ENCODE peak calls at places on chromosomes 1 and 21, in six cellular contexts. One of them, this sample, is unnamed.

GRCh38 chr1:220430586-220430985 is 97.3 kb upstream of the MARK1 start:
- DNase-seq in GM12891: no peak
- DNase-seq in K562: no peak
- DNase-seq in HepG2: no peak
- DNase-seq in GM12878: no peak
- DNase-seq in H1: no peak
- DNase-seq in this sample: no peak

GRCh38 chr1:24849653-24850295 is 80.3 kb downstream of the RUNX3 start:
- DNase-seq in HepG2: no peak
- DNase-seq in K562: no peak
- DNase-seq in GM12878: no peak
- DNase-seq in H1: peak
- DNase-seq in GM12891: no peak
- DNase-seq in this sample: no peak

GRCh38 chr1:201128476-201128875 is 1.5 kb upstream of the ASCL5 start:
- DNase-seq in HepG2: no peak
- DNase-seq in GM12878: no peak
- DNase-seq in K562: no peak
- DNase-seq in GM12891: no peak
- DNase-seq in H1: no peak
- DNase-seq in this sample: no peak

GRCh38 chr1:174789399-174789798 is 210.3 kb upstream of the CACYBP start:
- DNase-seq in H1: no peak
- DNase-seq in GM12891: peak
- DNase-seq in GM12878: peak
- DNase-seq in K562: no peak
- DNase-seq in HepG2: no peak
- DNase-seq in this sample: no peak

GRCh38 chr1:211613108-211613947 is 34.4 kb upstream of the SLC30A1 start:
- DNase-seq in GM12878: no peak
- DNase-seq in H1: no peak
- DNase-seq in GM12891: no peak
- DNase-seq in K562: peak
- DNase-seq in HepG2: peak
- DNase-seq in this sample: no peak

GRCh38 chr1:228022571-228023293 is 15.9 kb downstream of the WNT3A start:
- DNase-seq in H1: no peak
- DNase-seq in K562: no peak
- DNase-seq in GM12891: no peak
- DNase-seq in GM12878: no peak
- DNase-seq in HepG2: no peak
- DNase-seq in this sample: no peak

GRCh38 chr21:37060296-37060695 is 12.6 kb downstream of the PIGP start:
- DNase-seq in K562: no peak
- DNase-seq in HepG2: peak
- DNase-seq in H1: no peak
- DNase-seq in GM12878: no peak
- DNase-seq in GM12891: no peak
- DNase-seq in this sample: no peak

GRCh38 chr1:147618077-147618569 is 52.2 kb downstream of the ACP6 start:
- DNase-seq in GM12891: no peak
- DNase-seq in K562: no peak
- DNase-seq in GM12878: no peak
- DNase-seq in H1: no peak
- DNase-seq in HepG2: no peak
- DNase-seq in this sample: no peak

GRCh38 chr1:6770727-6771567 is 14.3 kb upstream of the CAMTA1 start:
- DNase-seq in K562: no peak
- DNase-seq in GM12891: no peak
- DNase-seq in HepG2: peak
- DNase-seq in H1: peak
- DNase-seq in GM12878: no peak
- DNase-seq in this sample: no peak

GRCh38 chr21:46274797-46275390 is 10.5 kb downstream of the MCM3AP start:
- DNase-seq in HepG2: no peak
- DNase-seq in H1: no peak
- DNase-seq in K562: no peak
- DNase-seq in GM12891: no peak
- DNase-seq in GM12878: no peak
- DNase-seq in this sample: no peak

GRCh38 chr1:39127513-39127912 is 77.0 kb upstream of the MACF1 start:
- DNase-seq in H1: no peak
- DNase-seq in HepG2: peak
- DNase-seq in K562: peak
- DNase-seq in GM12891: no peak
- DNase-seq in GM12878: no peak
- DNase-seq in this sample: no peak

GRCh38 chr1:247360991-247361721 is 29.5 kb upstream of the ZNF496 start:
- DNase-seq in K562: no peak
- DNase-seq in H1: no peak
- DNase-seq in GM12878: no peak
- DNase-seq in GM12891: no peak
- DNase-seq in HepG2: no peak
- DNase-seq in this sample: no peak

GRCh38 chr1:96234299-96234698 is 487.3 kb upstream of the PTBP2 start:
- DNase-seq in HepG2: peak
- DNase-seq in GM12891: no peak
- DNase-seq in GM12878: no peak
- DNase-seq in K562: no peak
- DNase-seq in H1: no peak
- DNase-seq in this sample: no peak

GRCh38 chr21:25133939-25134338 is 473.3 kb downstream of the MRPL39 start:
- DNase-seq in GM12878: no peak
- DNase-seq in HepG2: no peak
- DNase-seq in GM12891: no peak
- DNase-seq in K562: no peak
- DNase-seq in H1: no peak
- DNase-seq in this sample: no peak

GRCh38 chr1:89610457-89610991 is 22.4 kb upstream of the LRRC8C start:
- DNase-seq in GM12878: no peak
- DNase-seq in GM12891: no peak
- DNase-seq in HepG2: no peak
- DNase-seq in H1: no peak
- DNase-seq in K562: no peak
- DNase-seq in this sample: no peak

GRCh38 chr1:92519043-92519442 is 32.3 kb upstream of the GFI1 start:
- DNase-seq in GM12878: no peak
- DNase-seq in K562: no peak
- DNase-seq in GM12891: no peak
- DNase-seq in HepG2: no peak
- DNase-seq in H1: no peak
- DNase-seq in this sample: no peak

GRCh38 chr1:66182551-66183178 is 351.3 kb upstream of the SGIP1 start:
- DNase-seq in K562: no peak
- DNase-seq in HepG2: no peak
- DNase-seq in H1: no peak
- DNase-seq in GM12878: no peak
- DNase-seq in GM12891: no peak
- DNase-seq in this sample: no peak

GRCh38 chr1:64228181-64228957 is 24.9 kb downstream of the UBE2U start:
- DNase-seq in GM12891: no peak
- DNase-seq in HepG2: no peak
- DNase-seq in GM12878: no peak
- DNase-seq in H1: no peak
- DNase-seq in K562: no peak
- DNase-seq in this sample: no peak

GRCh38 chr1:43760745-43761343 is 53.5 kb downstream of the ST3GAL3 start:
- DNase-seq in GM12891: no peak
- DNase-seq in K562: no peak
- DNase-seq in H1: no peak
- DNase-seq in HepG2: no peak
- DNase-seq in GM12878: no peak
- DNase-seq in this sample: no peak

GRCh38 chr1:64006276-64007051 is 197.0 kb upstream of the UBE2U start:
- DNase-seq in GM12878: no peak
- DNase-seq in H1: no peak
- DNase-seq in GM12891: no peak
- DNase-seq in K562: no peak
- DNase-seq in HepG2: peak
- DNase-seq in this sample: no peak

GRCh38 chr1:29803486-29803885 is 567.2 kb downstream of the PTPRU start:
- DNase-seq in HepG2: no peak
- DNase-seq in H1: peak
- DNase-seq in K562: no peak
- DNase-seq in GM12891: no peak
- DNase-seq in GM12878: no peak
- DNase-seq in this sample: no peak

GRCh38 chr1:204126941-204127340 is 24.9 kb downstream of the ETNK2 start:
- DNase-seq in GM12878: no peak
- DNase-seq in HepG2: no peak
- DNase-seq in H1: peak
- DNase-seq in GM12891: no peak
- DNase-seq in K562: no peak
- DNase-seq in this sample: no peak

DNA sequence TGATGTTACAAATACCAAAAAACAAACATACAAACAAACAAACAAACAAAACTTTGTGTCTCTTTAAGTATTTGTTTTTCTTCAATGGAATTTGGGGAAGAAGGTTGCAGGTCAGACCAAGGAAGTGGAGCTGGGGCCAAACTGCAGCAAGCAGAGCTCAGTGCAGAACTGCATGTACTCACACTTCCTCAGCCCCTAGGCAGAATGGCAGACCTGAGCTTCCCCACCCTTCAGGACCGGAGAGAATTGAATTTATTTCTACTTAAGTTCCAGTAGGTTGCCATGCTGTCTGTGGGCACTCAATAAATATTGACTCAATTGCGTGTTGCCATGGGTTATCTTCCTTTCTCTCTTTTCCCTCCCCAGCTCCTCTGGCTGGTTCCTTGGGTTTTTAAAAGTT is 173.6 kb downstream of the PTGER3 start:
- DNase-seq in H1: no peak
- DNase-seq in GM12878: no peak
- DNase-seq in GM12891: no peak
- DNase-seq in HepG2: no peak
- DNase-seq in K562: no peak
- DNase-seq in this sample: no peak
- TF ChIP-seq POLR2A in H1: no peak
- TF ChIP-seq POLR2A in GM12878: no peak
- TF ChIP-seq POLR2A in GM12891: no peak
- TF ChIP-seq POLR2A in HepG2: no peak
- TF ChIP-seq POLR2A in K562: no peak
- TF ChIP-seq POLR2A in this sample: no peak

GRCh38 chr1:45414746-45415145 is 74.5 kb upstream of the MUTYH start:
- DNase-seq in GM12891: no peak
- DNase-seq in K562: no peak
- DNase-seq in GM12878: no peak
- DNase-seq in HepG2: no peak
- DNase-seq in H1: no peak
- DNase-seq in this sample: no peak

GRCh38 chr1:45409243-45409642 is 69.0 kb upstream of the MUTYH start:
- DNase-seq in GM12878: no peak
- DNase-seq in H1: no peak
- DNase-seq in HepG2: no peak
- DNase-seq in GM12891: no peak
- DNase-seq in K562: no peak
- DNase-seq in this sample: no peak

GRCh38 chr1:45411510-45411899 is 71.3 kb upstream of the MUTYH start:
- DNase-seq in GM12878: no peak
- DNase-seq in H1: no peak
- DNase-seq in K562: no peak
- DNase-seq in GM12891: no peak
- DNase-seq in HepG2: peak
- DNase-seq in this sample: no peak

GRCh38 chr1:45410850-45411509 is 70.7 kb upstream of the MUTYH start:
- DNase-seq in HepG2: no peak
- DNase-seq in GM12878: no peak
- DNase-seq in GM12891: no peak
- DNase-seq in K562: no peak
- DNase-seq in H1: no peak
- DNase-seq in this sample: no peak

GRCh38 chr1:45412899-45413298 is 72.7 kb upstream of the MUTYH start:
- DNase-seq in K562: no peak
- DNase-seq in HepG2: no peak
- DNase-seq in H1: no peak
- DNase-seq in GM12878: no peak
- DNase-seq in GM12891: no peak
- DNase-seq in this sample: no peak
- TF ChIP-seq TAF1 in K562: no peak
- TF ChIP-seq TAF1 in HepG2: no peak
- TF ChIP-seq TAF1 in H1: no peak
- TF ChIP-seq TAF1 in GM12878: no peak
- TF ChIP-seq TAF1 in GM12891: no peak
- TF ChIP-seq TAF1 in this sample: no peak

GRCh38 chr1:236063919-236064673 is 794 bp downstream of the NID1 start:
- DNase-seq in HepG2: peak
- DNase-seq in H1: peak
- DNase-seq in GM12878: no peak
- DNase-seq in K562: no peak
- DNase-seq in GM12891: no peak
- DNase-seq in this sample: no peak
- TF ChIP-seq POLR2A in HepG2: peak
- TF ChIP-seq POLR2A in H1: no peak
- TF ChIP-seq POLR2A in GM12878: peak
- TF ChIP-seq POLR2A in K562: no peak
- TF ChIP-seq POLR2A in GM12891: no peak
- TF ChIP-seq POLR2A in this sample: no peak

DNA sequence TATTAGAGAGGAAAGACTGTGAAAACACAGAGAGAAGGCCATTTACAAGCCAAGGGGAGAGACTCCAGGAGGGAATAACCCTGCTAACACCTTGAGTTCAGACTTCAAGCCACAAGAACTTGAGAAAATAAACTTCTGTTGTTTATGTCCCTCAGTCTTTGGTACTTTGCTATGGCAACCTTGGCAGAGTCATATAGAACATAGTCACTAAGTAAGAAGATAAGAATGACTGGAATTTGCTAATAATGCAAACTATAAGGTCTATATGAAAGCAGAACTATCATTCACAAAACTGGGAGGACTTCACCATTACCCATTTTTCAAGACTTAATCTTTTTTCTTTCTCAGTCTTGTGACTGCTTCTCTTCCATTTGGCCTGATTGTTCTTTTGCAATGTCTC is 767.3 kb upstream of the ADAMTS5 start:
- DNase-seq in H1: no peak
- DNase-seq in HepG2: no peak
- DNase-seq in GM12891: no peak
- DNase-seq in GM12878: no peak
- DNase-seq in K562: no peak
- DNase-seq in this sample: no peak
- TF ChIP-seq TAF1 in H1: no peak
- TF ChIP-seq TAF1 in HepG2: no peak
- TF ChIP-seq TAF1 in GM12891: no peak
- TF ChIP-seq TAF1 in GM12878: no peak
- TF ChIP-seq TAF1 in K562: no peak
- TF ChIP-seq TAF1 in this sample: no peak

This sample was measured in GM12892.